ENCODE peak calls at places on chromosomes 12 and 14, in five cellular contexts. One of them, this sample, is unnamed. For H3K9me3 and H3K27me3, the result is how much of the 10 kb centered on the place peaks cover.

GRCh38 chr12:124593176-124593575 is 25.8 kb upstream of the NCOR2 start:
- DNase-seq in PC-3: no peak
- DNase-seq in cardiac muscle cell: no peak
- DNase-seq in GM23248: no peak
- DNase-seq in endothelial cell of umbilical vein: no peak
- DNase-seq in this sample: no peak

GRCh38 chr12:94140556-94140955 is 7.8 kb upstream of the PLXNC1 start:
- DNase-seq in PC-3: peak
- DNase-seq in cardiac muscle cell: peak
- DNase-seq in GM23248: peak
- DNase-seq in endothelial cell of umbilical vein: no peak
- DNase-seq in this sample: peak

GRCh38 chr14:87430810-87431209 is 562.2 kb downstream of the GALC start:
- DNase-seq in PC-3: peak
- DNase-seq in cardiac muscle cell: peak
- DNase-seq in GM23248: peak
- DNase-seq in endothelial cell of umbilical vein: no peak
- DNase-seq in this sample: peak

GRCh38 chr12:79056775-79057174 is 192.2 kb downstream of the SYT1 start:
- DNase-seq in PC-3: peak
- DNase-seq in cardiac muscle cell: no peak
- DNase-seq in GM23248: peak
- DNase-seq in endothelial cell of umbilical vein: peak
- DNase-seq in this sample: no peak

GRCh38 chr12:52587563-52587962 is 13.7 kb downstream of the KRT72 start:
- DNase-seq in PC-3: no peak
- DNase-seq in cardiac muscle cell: no peak
- DNase-seq in GM23248: no peak
- DNase-seq in endothelial cell of umbilical vein: no peak
- DNase-seq in this sample: no peak

GRCh38 chr12:115341442-115341841 is 657.5 kb upstream of the TBX3 start:
- DNase-seq in PC-3: peak
- DNase-seq in cardiac muscle cell: peak
- DNase-seq in GM23248: peak
- DNase-seq in endothelial cell of umbilical vein: peak
- DNase-seq in this sample: peak

GRCh38 chr14:72154645-72155378 is 222.6 kb downstream of the RGS6 start:
- DNase-seq in PC-3: no peak
- DNase-seq in cardiac muscle cell: no peak
- DNase-seq in GM23248: no peak
- DNase-seq in endothelial cell of umbilical vein: no peak
- DNase-seq in this sample: no peak

GRCh38 chr14:90781344-90781761 is 34.9 kb downstream of the TTC7B start:
- DNase-seq in PC-3: peak
- DNase-seq in cardiac muscle cell: peak
- DNase-seq in GM23248: peak
- DNase-seq in endothelial cell of umbilical vein: no peak
- DNase-seq in this sample: no peak

GRCh38 chr12:100391856-100392255 is 35.0 kb downstream of the SLC17A8 start:
- DNase-seq in PC-3: peak
- DNase-seq in cardiac muscle cell: peak
- DNase-seq in GM23248: peak
- DNase-seq in endothelial cell of umbilical vein: no peak
- DNase-seq in this sample: no peak

GRCh38 chr12:129551441-129551840 is 352.4 kb downstream of the TMEM132D start:
- DNase-seq in PC-3: no peak
- DNase-seq in cardiac muscle cell: no peak
- DNase-seq in GM23248: no peak
- DNase-seq in endothelial cell of umbilical vein: no peak
- DNase-seq in this sample: no peak

GRCh38 chr12:69570545-69571399 is 14.5 kb upstream of the CCT2 start:
- DNase-seq in PC-3: peak
- DNase-seq in cardiac muscle cell: peak
- DNase-seq in GM23248: peak
- DNase-seq in endothelial cell of umbilical vein: peak
- DNase-seq in this sample: peak

GRCh38 chr12:1832801-1833595 is 12.6 kb downstream of the LRTM2 start:
- DNase-seq in PC-3: no peak
- DNase-seq in cardiac muscle cell: no peak
- DNase-seq in GM23248: no peak
- DNase-seq in endothelial cell of umbilical vein: no peak
- DNase-seq in this sample: no peak

GRCh38 chr14:39145266-39145966 is 24.7 kb downstream of the TRAPPC6B start:
- DNase-seq in PC-3: no peak
- DNase-seq in cardiac muscle cell: no peak
- DNase-seq in GM23248: no peak
- DNase-seq in endothelial cell of umbilical vein: no peak
- DNase-seq in this sample: no peak

GRCh38 chr14:58460772-58461171 is 33.3 kb downstream of the KIAA0586 start:
- DNase-seq in PC-3: no peak
- DNase-seq in cardiac muscle cell: no peak
- DNase-seq in GM23248: no peak
- DNase-seq in endothelial cell of umbilical vein: no peak
- DNase-seq in this sample: no peak

GRCh38 chr12:110109037-110109836 is 14.9 kb upstream of the IFT81 start:
- DNase-seq in PC-3: peak
- DNase-seq in cardiac muscle cell: peak
- DNase-seq in GM23248: peak
- DNase-seq in endothelial cell of umbilical vein: peak
- DNase-seq in this sample: peak

GRCh38 chr14:44771495-44771894 is 190.3 kb downstream of the KLHL28 start:
- DNase-seq in PC-3: peak
- DNase-seq in cardiac muscle cell: no peak
- DNase-seq in GM23248: no peak
- DNase-seq in endothelial cell of umbilical vein: no peak
- DNase-seq in this sample: no peak

GRCh38 chr14:33566082-33566481 is 384.8 kb downstream of the EGLN3 start:
- DNase-seq in PC-3: no peak
- DNase-seq in cardiac muscle cell: no peak
- DNase-seq in GM23248: no peak
- DNase-seq in endothelial cell of umbilical vein: no peak
- DNase-seq in this sample: no peak

GRCh38 chr12:109386079-109386473 is 38.4 kb downstream of the MYO1H start:
- DNase-seq in PC-3: no peak
- DNase-seq in cardiac muscle cell: no peak
- DNase-seq in GM23248: no peak
- DNase-seq in endothelial cell of umbilical vein: no peak
- DNase-seq in this sample: no peak

GRCh38 chr12:4121506-4122020 is 152.0 kb upstream of the CCND2 start:
- DNase-seq in PC-3: no peak
- DNase-seq in cardiac muscle cell: no peak
- DNase-seq in GM23248: no peak
- DNase-seq in endothelial cell of umbilical vein: no peak
- DNase-seq in this sample: no peak

GRCh38 chr12:112107306-112107705 is 1.3 kb downstream of the NAA25 start:
- DNase-seq in PC-3: peak
- DNase-seq in cardiac muscle cell: no peak
- DNase-seq in GM23248: peak
- DNase-seq in endothelial cell of umbilical vein: no peak
- DNase-seq in this sample: no peak
- H3K4me3 ChIP-seq in PC-3: peak
- H3K4me3 ChIP-seq in cardiac muscle cell: peak
- H3K4me3 ChIP-seq in GM23248: peak
- H3K4me3 ChIP-seq in endothelial cell of umbilical vein: peak
- H3K4me3 ChIP-seq in this sample: peak

DNA sequence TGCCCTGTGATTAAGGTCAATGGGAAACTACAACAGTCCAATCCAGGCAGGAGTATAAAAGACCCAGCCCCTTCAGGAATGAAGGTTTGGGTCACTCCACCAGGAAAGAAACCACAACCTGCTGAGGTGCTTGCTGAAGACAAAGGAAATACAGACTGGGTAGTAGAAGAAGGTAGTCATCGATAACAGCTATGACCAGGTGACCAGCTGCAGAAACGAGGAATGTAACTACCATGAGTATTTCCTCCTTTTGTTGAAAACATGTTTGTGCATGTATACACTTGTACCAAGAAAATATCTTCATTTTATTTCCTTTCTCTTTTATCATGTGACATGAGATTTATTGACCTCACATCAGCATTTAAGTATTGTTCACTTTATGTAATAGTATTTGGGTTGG is 409.1 kb downstream of the FOXG1 start:
- DNase-seq in PC-3: no peak
- DNase-seq in cardiac muscle cell: no peak
- DNase-seq in GM23248: no peak
- DNase-seq in endothelial cell of umbilical vein: no peak
- DNase-seq in this sample: no peak
- H3K9me3 ChIP-seq in PC-3: under half
- H3K9me3 ChIP-seq in cardiac muscle cell: under half
- H3K9me3 ChIP-seq in GM23248: under half
- H3K9me3 ChIP-seq in endothelial cell of umbilical vein: under half
- H3K9me3 ChIP-seq in this sample: under half

DNA sequence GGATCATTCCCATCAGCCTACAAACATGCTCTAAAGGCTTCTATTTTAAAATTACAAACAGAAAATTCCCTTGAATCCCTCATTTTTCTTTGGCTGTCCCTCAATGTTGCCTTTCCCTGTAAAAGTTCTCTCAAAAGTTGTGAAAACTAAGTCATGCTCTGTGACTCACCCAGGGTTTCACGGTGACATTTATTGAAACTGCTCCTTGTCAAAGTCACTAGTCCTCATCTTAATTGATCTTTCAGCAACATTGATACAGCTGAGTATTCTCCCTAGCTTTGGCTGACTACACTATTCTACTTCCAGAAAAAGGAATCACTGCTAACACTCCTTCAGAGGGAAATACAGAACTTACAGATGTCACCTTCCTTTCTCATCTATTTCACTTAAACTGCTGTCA is 65.7 kb downstream of the ASCL4 start:
- DNase-seq in PC-3: no peak
- DNase-seq in cardiac muscle cell: no peak
- DNase-seq in GM23248: no peak
- DNase-seq in endothelial cell of umbilical vein: no peak
- DNase-seq in this sample: no peak
- H3K27me3 ChIP-seq in PC-3: half or more
- H3K27me3 ChIP-seq in cardiac muscle cell: half or more
- H3K27me3 ChIP-seq in GM23248: under half
- H3K27me3 ChIP-seq in endothelial cell of umbilical vein: under half
- H3K27me3 ChIP-seq in this sample: under half

DNA sequence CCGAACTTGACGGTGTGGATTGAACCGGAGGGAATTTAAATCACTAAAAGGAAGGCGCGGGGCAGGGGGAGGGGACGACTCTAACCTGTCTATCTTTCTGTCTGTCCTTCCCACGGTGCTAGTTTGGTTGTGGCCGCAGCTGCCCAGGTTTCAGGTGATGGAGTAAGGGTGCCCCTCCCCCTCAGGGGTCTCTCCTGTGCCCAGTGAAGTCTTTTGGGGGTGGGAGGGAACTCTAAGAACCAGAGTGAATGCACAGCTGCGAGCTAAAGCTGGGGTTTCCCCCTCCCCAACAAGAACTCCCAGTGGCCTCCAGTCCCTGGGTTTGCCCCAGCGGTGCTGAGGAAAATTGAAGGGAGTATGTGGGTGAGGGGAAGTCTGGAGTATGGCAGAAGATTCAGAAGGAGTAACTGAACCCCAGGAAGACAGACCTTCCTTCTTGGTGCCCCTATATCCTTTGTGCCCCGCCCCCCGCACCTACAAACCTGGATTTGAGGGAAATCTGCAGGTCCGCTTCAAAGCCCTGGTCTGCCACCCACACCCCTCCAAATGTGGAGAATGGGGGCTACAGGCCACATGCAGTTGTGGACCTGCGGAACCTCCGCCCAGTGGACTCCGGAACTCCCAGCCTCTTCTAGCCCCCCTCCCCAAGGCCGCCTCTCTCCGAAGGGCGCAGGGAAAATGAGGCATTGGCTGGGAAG is 3.6 kb upstream of the HOXC9 start:
- DNase-seq in PC-3: no peak
- DNase-seq in cardiac muscle cell: no peak
- DNase-seq in GM23248: no peak
- DNase-seq in endothelial cell of umbilical vein: no peak
- DNase-seq in this sample: peak
- H3K4me3 ChIP-seq in PC-3: peak
- H3K4me3 ChIP-seq in cardiac muscle cell: peak
- H3K4me3 ChIP-seq in GM23248: no peak
- H3K4me3 ChIP-seq in endothelial cell of umbilical vein: peak
- H3K4me3 ChIP-seq in this sample: peak

DNA sequence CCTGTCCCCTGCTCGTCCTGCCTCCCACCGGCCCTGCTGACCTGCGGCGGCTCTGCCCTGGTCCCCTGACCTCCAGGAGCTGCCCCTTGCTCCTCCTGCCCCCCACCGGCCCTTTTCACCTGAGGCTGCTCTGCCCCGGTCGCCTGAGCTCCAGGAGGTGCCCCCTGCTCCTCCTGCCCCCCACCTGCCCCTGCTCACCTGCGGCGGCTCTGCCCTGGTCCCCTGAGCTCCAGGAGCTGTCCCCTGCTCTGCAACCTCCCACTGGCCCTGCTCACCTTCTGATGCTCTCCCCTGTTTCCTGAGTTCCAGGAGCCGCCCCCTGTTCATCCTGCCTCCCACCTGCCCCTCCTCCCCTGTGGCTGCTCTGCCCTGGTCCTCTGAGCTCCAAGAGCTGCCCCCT is 101.3 kb downstream of the TMEM121 start:
- DNase-seq in PC-3: no peak
- DNase-seq in cardiac muscle cell: no peak
- DNase-seq in GM23248: no peak
- DNase-seq in endothelial cell of umbilical vein: no peak
- DNase-seq in this sample: no peak
- H3K9me3 ChIP-seq in PC-3: under half
- H3K9me3 ChIP-seq in cardiac muscle cell: under half
- H3K9me3 ChIP-seq in GM23248: under half
- H3K9me3 ChIP-seq in endothelial cell of umbilical vein: under half
- H3K9me3 ChIP-seq in this sample: under half

DNA sequence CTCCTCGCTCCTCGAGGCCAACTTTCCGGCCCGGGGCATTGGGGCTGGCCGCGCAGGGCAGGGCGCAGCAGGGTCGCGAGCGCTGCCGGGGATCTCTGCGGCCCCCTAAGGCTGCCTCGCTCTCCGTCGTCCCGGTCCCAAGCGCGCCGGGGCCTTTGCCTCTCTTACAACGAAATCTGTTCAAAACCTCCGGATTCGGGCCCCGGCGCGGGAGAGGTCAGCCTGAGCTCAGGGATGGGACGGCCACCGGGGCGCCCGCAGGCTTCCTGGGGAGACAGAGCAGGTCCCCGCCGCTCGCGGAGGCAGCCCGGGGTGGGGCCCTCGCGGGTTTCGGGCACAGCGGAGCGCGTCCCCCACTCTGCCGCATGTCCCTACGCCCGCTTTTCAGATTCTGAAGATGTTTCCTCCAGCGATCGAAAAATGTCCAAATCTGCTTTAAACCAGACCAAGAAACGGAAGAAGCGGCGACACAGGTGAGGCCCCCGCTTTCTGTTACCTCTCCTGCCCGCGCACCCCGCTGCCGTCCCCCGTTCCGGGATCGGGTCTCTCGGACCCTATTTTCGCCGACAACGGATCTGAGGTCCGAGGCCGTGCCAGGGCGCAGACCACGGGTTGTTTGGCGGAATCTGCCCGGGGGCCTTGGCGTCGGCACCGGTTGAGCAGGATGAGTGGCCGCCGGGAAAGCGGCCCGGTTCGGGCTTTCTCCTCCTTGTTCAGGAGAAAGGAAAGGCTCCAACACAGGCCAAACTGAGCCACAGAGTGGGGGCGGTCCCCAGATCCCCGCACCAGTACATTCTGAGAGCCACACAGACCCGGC is 1.8 kb downstream of the VSX2 start:
- DNase-seq in PC-3: no peak
- DNase-seq in cardiac muscle cell: no peak
- DNase-seq in GM23248: peak
- DNase-seq in endothelial cell of umbilical vein: peak
- DNase-seq in this sample: no peak
- H3K27me3 ChIP-seq in PC-3: under half
- H3K27me3 ChIP-seq in cardiac muscle cell: half or more
- H3K27me3 ChIP-seq in GM23248: half or more
- H3K27me3 ChIP-seq in endothelial cell of umbilical vein: half or more
- H3K27me3 ChIP-seq in this sample: under half

GRCh38 chr14:93456356-93456755 is 25.6 kb downstream of the UNC79 start:
- DNase-seq in PC-3: peak
- DNase-seq in cardiac muscle cell: no peak
- DNase-seq in GM23248: no peak
- DNase-seq in endothelial cell of umbilical vein: no peak
- DNase-seq in this sample: no peak
- H3K4me3 ChIP-seq in PC-3: no peak
- H3K4me3 ChIP-seq in cardiac muscle cell: no peak
- H3K4me3 ChIP-seq in GM23248: no peak
- H3K4me3 ChIP-seq in endothelial cell of umbilical vein: no peak
- H3K4me3 ChIP-seq in this sample: no peak

This sample was measured in MG63.